ENCODE peak calls at places on chromosomes 13 and 19, in seven cellular contexts. Y is stomach, Z is GM12878, Q is lower leg skin, P is heart left ventricle, M is K562, I is ovary. N is an unnamed sample.

GRCh38 chr19:4597975-4598671 is 38.6 kb upstream of the SEMA6B start:
- DNase-seq in Y (peak), Z (no peak), Q (no peak), P (peak), M (peak), I (no peak), N (peak)

GRCh38 chr19:35123573-35123972 is 8.0 kb downstream of the FXYD3 start:
- DNase-seq in Y (peak), Z (no peak), Q (peak), P (peak), M (no peak), I (no peak), N (no peak)

GRCh38 chr19:35162471-35163326 is 8.2 kb downstream of the FXYD5 start:
- DNase-seq in Y (no peak), Z (no peak), Q (no peak), P (no peak), M (no peak), I (no peak), N (no peak)

GRCh38 chr19:41321600-41322270 is 11.8 kb downstream of the CCDC97 start:
- DNase-seq in Y (no peak), Z (no peak), Q (peak), P (peak), M (peak), I (peak), N (peak)

GRCh38 chr13:94291631-94292322 is 187.7 kb downstream of the DCT start:
- DNase-seq in Y (no peak), Z (no peak), Q (no peak), P (no peak), M (no peak), I (no peak), N (no peak)

GRCh38 chr19:55257461-55258411 is 1.1 kb downstream of the PPP6R1 start:
- DNase-seq in Y (no peak), Z (no peak), Q (no peak), P (no peak), M (peak), I (no peak), N (peak)

GRCh38 chr19:48501961-48502719 is 9.5 kb downstream of the LMTK3 start:
- DNase-seq in Y (peak), Z (peak), Q (peak), P (no peak), M (peak), I (no peak), N (peak)

GRCh38 chr13:60467098-60467497 is 70.1 kb downstream of the TDRD3 start:
- DNase-seq in Y (no peak), Z (no peak), Q (no peak), P (no peak), M (no peak), I (no peak), N (no peak)

GRCh38 chr13:28327761-28328607 is 166.9 kb downstream of the FLT1 start:
- DNase-seq in Y (no peak), Z (no peak), Q (no peak), P (no peak), M (no peak), I (no peak), N (no peak)

GRCh38 chr13:35378939-35379338 is 97.5 kb downstream of the MAB21L1 start:
- DNase-seq in Y (no peak), Z (no peak), Q (no peak), P (no peak), M (no peak), I (no peak), N (no peak)

GRCh38 chr19:47187797-47188196 is 43.2 kb downstream of the BBC3 start:
- DNase-seq in Y (no peak), Z (no peak), Q (no peak), P (no peak), M (no peak), I (no peak), N (no peak)

GRCh38 chr13:67118277-67118676 is 111.9 kb downstream of the PCDH9 start:
- DNase-seq in Y (no peak), Z (no peak), Q (no peak), P (no peak), M (no peak), I (no peak), N (no peak)

GRCh38 chr13:113084943-113085540 is 20.5 kb upstream of the F7 start:
- DNase-seq in Y (no peak), Z (no peak), Q (no peak), P (peak), M (no peak), I (no peak), N (no peak)

GRCh38 chr13:41059466-41059865 is 1.8 kb upstream of the WBP4 start:
- DNase-seq in Y (no peak), Z (no peak), Q (no peak), P (no peak), M (no peak), I (no peak), N (no peak)

GRCh38 chr19:10431943-10432735 is 11.8 kb downstream of the PDE4A start:
- DNase-seq in Y (peak), Z (no peak), Q (no peak), P (peak), M (peak), I (no peak), N (peak)

GRCh38 chr13:25468330-25469178 is 96.8 kb downstream of the ATP8A2 start:
- DNase-seq in Y (no peak), Z (no peak), Q (no peak), P (no peak), M (peak), I (no peak), N (peak)

GRCh38 chr19:20077791-20078463 is at the start of gene ZNF90:
- DNase-seq in Y (peak), Z (peak), Q (peak), P (peak), M (peak), I (peak), N (peak)

GRCh38 chr13:93151277-93151676 is 75.3 kb upstream of the GPC6 start:
- DNase-seq in Y (no peak), Z (no peak), Q (no peak), P (no peak), M (no peak), I (no peak), N (no peak)

GRCh38 chr13:28321751-28322150 is 173.2 kb downstream of the FLT1 start:
- DNase-seq in Y (no peak), Z (no peak), Q (no peak), P (no peak), M (no peak), I (no peak), N (no peak)

GRCh38 chr19:989381-990081 is 5.4 kb downstream of the WDR18 start:
- DNase-seq in Y (no peak), Z (no peak), Q (no peak), P (no peak), M (no peak), I (no peak), N (no peak)

GRCh38 chr19:36009220-36009619 is 607 bp upstream of the SYNE4 start:
- DNase-seq in Y (peak), Z (no peak), Q (no peak), P (peak), M (no peak), I (peak), N (peak)

GRCh38 chr19:1276620-1277007 is 1.3 kb downstream of the FAM174C start:
- DNase-seq in Y (no peak), Z (no peak), Q (no peak), P (no peak), M (no peak), I (peak), N (no peak)

GRCh38 chr13:38582133-38582532 is 104.7 kb upstream of the FREM2 start:
- DNase-seq in Y (no peak), Z (no peak), Q (no peak), P (no peak), M (peak), I (no peak), N (no peak)
- TF ChIP-seq CTCF in Y (peak), Z (peak), Q (no peak), P (peak), M (peak), I (peak), N (peak)

DNA sequence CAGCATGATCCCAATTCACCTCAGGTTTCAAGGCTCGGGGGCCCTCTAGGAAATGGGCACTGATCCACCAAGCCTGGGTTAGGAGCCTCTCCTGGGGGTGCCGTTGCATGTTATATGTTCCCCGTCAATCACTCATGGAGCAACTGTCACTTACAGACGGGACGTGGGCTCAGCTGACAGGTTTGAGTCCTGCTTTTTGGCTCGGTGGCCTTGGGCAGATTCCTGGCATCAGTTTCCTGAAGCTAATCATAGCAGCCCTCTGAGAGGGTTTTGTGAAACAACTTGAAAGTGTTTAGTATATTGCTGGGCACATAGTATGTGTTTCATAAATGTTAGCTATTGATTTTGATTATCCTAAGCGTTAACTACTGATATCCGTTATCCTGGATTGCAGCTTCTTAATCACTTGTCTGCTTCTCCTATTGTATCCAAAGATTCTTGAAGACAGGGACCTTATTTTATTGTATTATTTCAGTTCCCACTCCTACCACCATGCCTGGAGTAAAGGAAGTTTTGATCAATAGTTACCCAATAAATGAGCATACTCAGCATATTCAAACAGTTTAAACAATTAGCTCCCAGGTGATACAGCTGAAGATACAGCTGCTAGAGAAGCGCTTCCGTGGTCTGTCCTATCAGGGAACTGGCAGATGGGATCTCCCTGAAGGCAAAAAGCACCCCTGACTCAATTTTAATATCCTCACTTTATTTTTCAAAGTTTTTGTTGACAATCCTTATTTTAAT is 57.9 kb downstream of the RFC3 start:
- DNase-seq in Y (no peak), Z (no peak), Q (no peak), P (no peak), M (no peak), I (no peak), N (no peak)
- TF ChIP-seq POLR2A in Y (no peak), Z (no peak), Q (no peak), P (no peak), M (no peak), I (no peak), N (no peak)

GRCh38 chr19:6199240-6199983 is 63.9 kb downstream of the ACSBG2 start:
- DNase-seq in Y (peak), Z (peak), Q (peak), P (peak), M (peak), I (peak), N (peak)
- TF ChIP-seq CTCF in Y (no peak), Z (peak), Q (no peak), P (peak), M (peak), I (peak), N (peak)

DNA sequence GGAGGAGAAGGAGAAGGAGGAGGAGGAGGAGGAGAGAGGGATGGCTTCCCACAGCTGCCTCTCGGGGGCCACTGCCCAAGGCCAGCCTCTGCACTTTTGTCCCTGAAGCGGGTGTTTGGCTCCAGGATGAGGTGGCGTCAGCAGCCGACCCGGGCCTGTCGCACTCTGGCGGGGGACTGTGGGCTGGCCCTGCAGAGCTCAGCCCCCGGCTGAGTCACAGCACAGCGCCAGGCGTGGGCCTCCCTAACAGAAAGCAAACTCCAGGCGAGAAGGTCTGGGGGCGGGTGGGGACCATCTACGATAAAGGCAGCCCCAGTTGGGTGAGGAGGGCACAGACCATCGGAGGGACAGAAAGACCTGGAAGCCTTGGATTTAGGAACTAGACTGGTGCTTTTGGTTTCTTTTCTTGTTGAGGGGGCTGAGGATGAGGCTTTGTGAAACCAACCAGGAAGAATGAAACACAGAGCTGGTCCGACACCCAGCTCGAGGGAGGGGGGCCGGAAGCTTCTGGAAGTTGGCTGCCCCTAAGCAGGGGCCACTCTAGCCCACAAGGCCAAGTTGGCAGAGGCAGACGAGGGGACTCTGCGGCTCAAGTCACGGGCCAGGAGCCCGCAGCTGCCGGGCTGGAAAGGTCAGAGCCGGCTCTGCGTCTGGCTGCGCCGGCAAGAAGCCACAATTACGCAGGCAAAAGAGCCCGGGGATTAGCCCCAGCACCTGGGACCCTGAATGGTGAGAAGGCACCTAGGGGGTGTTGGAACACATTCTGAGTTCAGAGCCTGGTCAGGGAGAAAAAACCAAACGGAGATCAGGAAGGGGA is 18.2 kb downstream of the LSM4 start:
- DNase-seq in Y (peak), Z (no peak), Q (peak), P (peak), M (peak), I (peak), N (peak)
- TF ChIP-seq POLR2A in Y (peak), Z (peak), Q (no peak), P (peak), M (peak), I (peak), N (peak)

DNA sequence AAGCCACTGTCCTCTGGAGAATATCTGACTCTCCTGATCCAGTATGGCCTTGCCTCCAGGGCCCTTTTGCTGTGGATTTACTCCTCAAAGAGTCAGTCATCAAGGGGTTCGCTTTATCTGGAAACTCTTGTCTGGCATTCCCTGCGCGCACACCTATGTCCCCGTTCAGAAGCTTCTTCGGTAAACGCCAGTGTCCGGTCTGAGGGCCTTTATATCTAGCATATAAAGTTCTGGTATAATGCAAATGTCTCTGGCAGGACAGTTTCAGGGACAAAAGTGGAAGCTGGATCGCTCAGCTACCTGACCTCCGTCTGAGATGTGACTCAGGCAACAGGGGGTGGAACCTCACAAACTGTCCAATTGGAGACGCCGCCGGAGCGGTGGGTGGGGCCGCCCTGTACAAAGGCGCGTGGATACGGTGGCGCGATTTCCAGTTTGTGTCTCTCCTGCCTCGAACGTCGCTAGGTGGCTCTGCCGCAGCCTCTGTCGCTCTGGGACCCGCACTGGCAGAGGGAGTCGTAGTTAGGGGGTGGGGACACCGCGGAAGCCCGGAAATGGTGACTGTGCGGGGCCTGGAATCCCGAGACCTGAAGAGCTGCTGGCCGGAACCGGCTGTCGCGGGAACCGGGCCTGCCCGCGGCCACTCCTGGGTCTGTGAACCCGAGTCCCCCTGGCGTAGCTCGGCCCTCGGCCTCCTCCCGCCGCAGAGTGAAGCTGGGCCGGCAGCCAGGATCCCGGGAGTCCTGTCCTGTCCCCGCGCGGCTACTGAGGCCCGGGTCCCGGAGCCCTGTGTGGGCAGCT is 10.6 kb upstream of the ZNF709 start:
- DNase-seq in Y (peak), Z (peak), Q (peak), P (peak), M (peak), I (peak), N (peak)
- TF ChIP-seq CTCF in Y (no peak), Z (peak), Q (no peak), P (peak), M (peak), I (peak), N (peak)

DNA sequence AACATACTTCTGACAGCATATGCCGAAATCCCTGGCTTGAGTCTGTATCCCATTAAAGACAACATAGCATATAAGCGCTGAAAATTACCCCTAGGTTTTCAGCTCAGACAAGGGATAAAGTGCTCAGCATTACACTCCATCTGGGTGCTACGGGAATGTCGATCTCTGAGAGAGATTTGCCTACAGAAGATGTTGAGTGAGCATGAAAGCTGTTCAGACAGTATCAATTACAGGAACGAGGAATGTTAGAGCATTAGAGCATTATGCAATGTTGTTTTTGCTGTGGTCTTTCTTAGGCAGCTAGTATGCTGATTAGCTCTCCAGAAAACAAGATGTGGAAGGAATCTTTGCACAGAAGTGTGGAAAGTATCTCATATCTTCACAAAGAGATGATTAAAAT is 484.5 kb downstream of the LIG4 start:
- DNase-seq in Y (no peak), Z (no peak), Q (no peak), P (no peak), M (no peak), I (no peak), N (no peak)
- TF ChIP-seq POLR2A in Y (no peak), Z (no peak), Q (no peak), P (no peak), M (no peak), I (no peak), N (no peak)

GRCh38 chr19:57888494-57889231 is at the start of gene ZNF814:
- DNase-seq in Y (peak), Z (peak), Q (peak), P (peak), M (peak), I (peak), N (peak)
- TF ChIP-seq CTCF in Y (no peak), Z (peak), Q (no peak), P (peak), M (no peak), I (peak), N (no peak)

GRCh38 chr19:37468961-37469777 is at the start of gene ZNF570:
- DNase-seq in Y (peak), Z (peak), Q (peak), P (peak), M (peak), I (peak), N (peak)

GRCh38 chr19:37467608-37468090 is 405 bp upstream of the ZNF569 start:
- DNase-seq in Y (no peak), Z (no peak), Q (no peak), P (no peak), M (no peak), I (no peak), N (no peak)

GRCh38 chr19:37470216-37470615 is 1.1 kb downstream of the ZNF570 start:
- DNase-seq in Y (no peak), Z (no peak), Q (no peak), P (no peak), M (no peak), I (no peak), N (no peak)

GRCh38 chr19:37466277-37466797 is 907 bp downstream of the ZNF569 start:
- DNase-seq in Y (no peak), Z (peak), Q (no peak), P (no peak), M (no peak), I (no peak), N (no peak)

GRCh38 chr19:37466798-37467607 is at the start of gene ZNF569:
- DNase-seq in Y (peak), Z (peak), Q (peak), P (peak), M (peak), I (peak), N (peak)
- TF ChIP-seq POLR2A in Y (no peak), Z (peak), Q (no peak), P (peak), M (peak), I (no peak), N (no peak)

GRCh38 chr19:45147835-45148676 is 12.7 kb downstream of the NKPD1 start:
- DNase-seq in Y (no peak), Z (no peak), Q (no peak), P (no peak), M (no peak), I (no peak), N (no peak)
- TF ChIP-seq CTCF in Y (no peak), Z (no peak), Q (no peak), P (no peak), M (peak), I (no peak), N (no peak)

GRCh38 chr19:54189020-54189667 is at the start of gene MBOAT7:
- DNase-seq in Y (no peak), Z (no peak), Q (no peak), P (no peak), M (peak), I (no peak), N (no peak)
- TF ChIP-seq POLR2A in Y (no peak), Z (peak), Q (no peak), P (peak), M (peak), I (peak), N (peak)